ENCODE peak calls at places on chromosomes 1 and 21, in five cellular contexts. O, Q, G, R and D are unnamed samples.

GRCh38 chr1:110152133-110152785 is 2.0 kb downstream of the SLC6A17 start:
- DNase-seq in O (no peak), Q (no peak), G (peak), R (peak), D (no peak)

GRCh38 chr1:205454903-205455335 is 926 bp downstream of the BLACAT1 start:
- DNase-seq in O (peak), Q (no peak), G (no peak), R (no peak), D (no peak)

GRCh38 chr1:117128323-117129079 is 7.0 kb upstream of the TRIM45 start:
- DNase-seq in O (no peak), Q (no peak), G (peak), R (no peak), D (no peak)

GRCh38 chr1:29433830-29434229 is 197.5 kb downstream of the PTPRU start:
- DNase-seq in O (no peak), Q (no peak), G (no peak), R (no peak), D (no peak)

GRCh38 chr1:38375035-38375434 is 328.4 kb upstream of the POU3F1 start:
- DNase-seq in O (no peak), Q (no peak), G (no peak), R (no peak), D (no peak)

GRCh38 chr1:96292141-96292540 is 429.4 kb upstream of the PTBP2 start:
- DNase-seq in O (no peak), Q (no peak), G (no peak), R (no peak), D (no peak)

GRCh38 chr21:36170823-36171222 is 14.2 kb downstream of the DOP1B start:
- DNase-seq in O (no peak), Q (no peak), G (no peak), R (no peak), D (no peak)

GRCh38 chr1:76939107-76939816 is 72.0 kb downstream of the ST6GALNAC5 start:
- DNase-seq in O (no peak), Q (no peak), G (no peak), R (no peak), D (no peak)

GRCh38 chr1:58815680-58816071 is 31.8 kb upstream of the JUN start:
- DNase-seq in O (no peak), Q (no peak), G (peak), R (no peak), D (peak)

GRCh38 chr1:234661249-234661928 is 51.4 kb upstream of the IRF2BP2 start:
- DNase-seq in O (no peak), Q (no peak), G (no peak), R (no peak), D (no peak)

GRCh38 chr1:155004352-155005075 is 1.9 kb downstream of the ZBTB7B start:
- DNase-seq in O (no peak), Q (no peak), G (no peak), R (no peak), D (no peak)

GRCh38 chr1:167683226-167683625 is 38.6 kb upstream of the MPZL1 start:
- DNase-seq in O (no peak), Q (no peak), G (no peak), R (no peak), D (no peak)

GRCh38 chr1:50774759-50775351 is 185.2 kb downstream of the FAF1 start:
- DNase-seq in O (no peak), Q (no peak), G (peak), R (no peak), D (peak)

GRCh38 chr1:58041621-58042020 is 504.9 kb downstream of the OMA1 start:
- DNase-seq in O (no peak), Q (no peak), G (no peak), R (no peak), D (no peak)

GRCh38 chr1:2537785-2538115 is 7.7 kb upstream of the HES5 start:
- DNase-seq in O (no peak), Q (no peak), G (no peak), R (no peak), D (no peak)

GRCh38 chr1:116879478-116880133 is 30.1 kb upstream of the PTGFRN start:
- DNase-seq in O (no peak), Q (no peak), G (no peak), R (no peak), D (peak)

GRCh38 chr1:17359808-17360207 is 12.2 kb upstream of the PADI6 start:
- DNase-seq in O (no peak), Q (no peak), G (no peak), R (no peak), D (no peak)

GRCh38 chr1:224373008-224373590 is 16.4 kb downstream of the CNIH4 start:
- DNase-seq in O (no peak), Q (no peak), G (no peak), R (no peak), D (no peak)

GRCh38 chr1:224766266-224766665 is 150.1 kb downstream of the CNIH3 start:
- DNase-seq in O (no peak), Q (no peak), G (no peak), R (no peak), D (no peak)

DNA sequence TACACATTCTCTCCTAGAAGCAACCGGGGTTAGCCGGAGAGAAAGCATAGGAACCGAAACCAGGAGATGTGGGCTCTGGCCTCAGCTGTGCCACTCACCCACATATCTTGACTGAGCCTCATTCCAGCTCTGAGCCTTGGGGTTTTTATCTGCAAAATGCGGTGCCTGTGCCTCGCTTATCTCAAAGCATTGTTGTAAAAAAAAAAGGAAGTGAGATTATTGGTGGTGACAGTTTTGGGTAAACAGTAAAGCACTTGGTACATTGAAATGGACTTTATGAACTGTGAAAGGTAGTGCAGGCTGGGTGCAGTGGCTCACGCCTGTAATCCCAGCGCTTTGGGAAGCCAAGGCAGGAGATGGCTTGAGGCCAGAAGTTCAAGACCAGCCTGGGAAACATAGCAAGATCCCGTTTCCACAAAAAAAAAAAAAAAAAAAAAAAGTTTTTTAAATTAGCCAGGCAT is 3.8 kb downstream of the PTAFR start:
- DNase-seq in O (no peak), Q (no peak), G (no peak), R (no peak), D (no peak)
- TF ChIP-seq CTCF in O (no peak), Q (no peak), G (no peak), R (no peak), D (no peak)

GRCh38 chr21:33132054-33132453 is 62.1 kb downstream of the OLIG1 start:
- DNase-seq in O (no peak), Q (no peak), G (no peak), R (no peak), D (no peak)
- TF ChIP-seq CTCF in O (no peak), Q (no peak), G (peak), R (no peak), D (no peak)

GRCh38 chr1:6248798-6249731 is 5.1 kb downstream of the HES3 start:
- DNase-seq in O (no peak), Q (no peak), G (peak), R (no peak), D (no peak)
- TF ChIP-seq CTCF in O (no peak), Q (no peak), G (no peak), R (no peak), D (no peak)

DNA sequence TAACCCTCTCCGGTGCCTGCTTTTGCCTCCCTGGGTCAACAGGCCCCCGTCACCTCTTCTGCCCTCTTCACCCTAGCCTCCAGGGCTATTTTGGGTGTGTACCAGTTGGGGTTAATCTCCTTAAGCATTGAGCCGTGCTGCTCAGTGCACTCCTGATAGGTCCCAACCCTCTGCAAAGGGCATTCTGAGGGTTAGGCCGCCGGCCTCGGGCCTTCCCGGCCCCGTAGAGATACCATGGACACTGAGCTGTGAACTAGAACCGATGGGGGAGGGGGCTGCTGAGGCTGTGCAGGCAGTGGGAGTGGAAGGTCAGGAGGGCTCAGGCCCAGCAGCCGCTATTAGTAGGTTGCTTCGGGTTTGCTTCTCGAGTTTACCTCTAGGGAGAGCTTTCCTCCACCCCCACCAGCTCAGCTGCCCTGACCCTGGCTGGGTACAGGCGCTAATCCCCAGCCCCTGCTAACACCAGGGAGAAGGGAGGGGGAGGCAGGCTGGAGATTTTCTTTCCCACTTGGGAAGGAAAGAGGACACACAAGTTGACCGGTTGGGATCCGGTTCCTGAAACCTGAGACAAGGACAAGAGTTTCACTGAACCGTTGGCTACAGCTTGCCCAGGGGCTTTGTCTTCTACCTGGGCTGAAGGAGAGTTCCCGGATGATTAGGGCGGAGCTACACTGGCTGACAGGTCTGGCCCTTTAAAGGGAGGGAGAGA is 4.8 kb downstream of the LMOD1 start:
- DNase-seq in O (peak), Q (no peak), G (no peak), R (no peak), D (peak)
- TF ChIP-seq CTCF in O (no peak), Q (no peak), G (no peak), R (no peak), D (no peak)

GRCh38 chr1:92567211-92567868 is 80.6 kb upstream of the GFI1 start:
- DNase-seq in O (no peak), Q (no peak), G (no peak), R (no peak), D (no peak)

GRCh38 chr1:92563457-92564216 is 76.9 kb upstream of the GFI1 start:
- DNase-seq in O (no peak), Q (no peak), G (no peak), R (no peak), D (no peak)
- TF ChIP-seq CTCF in O (no peak), Q (no peak), G (no peak), R (no peak), D (no peak)

GRCh38 chr1:240192851-240193250 is 101.2 kb downstream of the FMN2 start:
- DNase-seq in O (no peak), Q (no peak), G (no peak), R (no peak), D (no peak)

GRCh38 chr1:240188139-240188538 is 96.5 kb downstream of the FMN2 start:
- DNase-seq in O (no peak), Q (no peak), G (no peak), R (no peak), D (no peak)

GRCh38 chr1:240193699-240194098 is 102.0 kb downstream of the FMN2 start:
- DNase-seq in O (no peak), Q (no peak), G (no peak), R (no peak), D (no peak)

GRCh38 chr1:240189386-240189989 is 97.8 kb downstream of the FMN2 start:
- DNase-seq in O (peak), Q (no peak), G (peak), R (no peak), D (peak)

DNA sequence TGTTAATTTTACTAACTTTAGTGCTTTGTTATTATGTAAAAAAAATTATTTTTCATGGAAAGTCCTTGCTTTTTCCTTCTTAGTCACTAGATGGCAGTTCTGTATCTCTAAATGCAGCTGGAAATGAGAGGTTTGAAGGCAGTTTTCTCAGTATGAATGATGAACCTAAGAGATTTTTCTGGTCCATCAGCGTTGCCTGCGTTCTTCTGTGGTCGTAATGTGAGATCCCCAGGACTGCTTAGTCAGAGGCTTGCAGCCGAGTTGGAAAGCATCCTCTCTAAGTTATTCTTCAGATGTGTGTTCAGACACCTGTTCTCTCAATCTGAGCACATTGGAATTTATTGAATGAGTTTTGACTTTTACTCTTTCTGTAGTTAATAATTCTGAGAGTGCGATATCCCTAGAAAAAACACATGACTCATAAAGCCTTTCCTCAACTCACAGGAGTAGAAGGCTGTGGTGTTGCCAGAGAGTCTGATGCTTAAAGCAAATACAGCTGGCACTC is 99.2 kb downstream of the FMN2 start:
- DNase-seq in O (no peak), Q (no peak), G (peak), R (no peak), D (no peak)
- TF ChIP-seq CTCF in O (peak), Q (no peak), G (peak), R (peak), D (peak)

DNA sequence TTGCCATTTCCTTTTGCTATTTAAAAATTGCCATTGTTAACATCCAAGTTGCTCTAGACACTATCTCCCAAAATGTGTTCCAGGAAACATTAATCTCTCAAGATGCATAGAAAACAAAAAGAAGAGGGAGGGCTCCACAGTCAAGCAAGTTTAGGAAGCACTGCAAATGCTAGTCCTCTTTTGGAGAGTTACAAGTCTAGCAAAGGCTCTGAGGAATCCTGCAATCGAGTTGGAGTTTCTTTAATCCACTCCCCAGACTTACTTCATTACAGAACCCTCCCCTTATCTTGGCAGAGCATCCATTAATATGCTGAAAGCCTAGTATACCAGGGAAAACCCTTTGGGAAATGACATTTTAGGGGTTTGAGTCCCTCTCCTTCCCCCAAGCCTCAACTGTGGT is 147.9 kb downstream of the SYF2 start:
- DNase-seq in O (no peak), Q (no peak), G (no peak), R (no peak), D (no peak)
- TF ChIP-seq CTCF in O (no peak), Q (no peak), G (no peak), R (no peak), D (no peak)

GRCh38 chr1:1059494-1060280 is 14.4 kb downstream of the RNF223 start:
- DNase-seq in O (peak), Q (peak), G (peak), R (peak), D (peak)
- TF ChIP-seq CTCF in O (no peak), Q (no peak), G (no peak), R (peak), D (peak)